ENCODE peak calls at places on chromosomes 4 and X, in five cellular contexts. O is K562, V is HepG2, U is A549, T is H1. H is an unnamed sample.

GRCh38 chrX:101617211-101618191 is at the start of gene ARMCX6:
- DNase-seq in T (no peak), V (peak), O (peak), U (peak), H (peak)

GRCh38 chr4:151730003-151730559 is 30.7 kb downstream of the GATB start:
- DNase-seq in V (no peak), U (peak), T (no peak), O (no peak), H (no peak)

GRCh38 chr4:158055668-158056067 is 117.2 kb downstream of the GASK1B start:
- DNase-seq in O (no peak), V (no peak), U (no peak), T (no peak), H (no peak)

GRCh38 chr4:138938371-138938699 is 77.2 kb upstream of the NOCT start:
- DNase-seq in O (no peak), V (peak), T (no peak), U (peak), H (peak)

GRCh38 chr4:74738756-74739155 is 55.6 kb downstream of the BTC start:
- DNase-seq in O (no peak), U (no peak), T (no peak), V (no peak), H (no peak)

GRCh38 chrX:109967151-109967550 is 35.8 kb upstream of the TMEM164 start:
- DNase-seq in V (no peak), U (no peak), O (no peak), T (no peak), H (peak)

GRCh38 chr4:84632092-84632491 is 49.2 kb downstream of the CDS1 start:
- DNase-seq in V (no peak), T (no peak), U (no peak), O (no peak), H (peak)

GRCh38 chr4:122914292-122914904 is 8.0 kb downstream of the NUDT6 start:
- DNase-seq in T (no peak), O (no peak), V (peak), U (peak), H (peak)

GRCh38 chr4:152628128-152628527 is 51.7 kb downstream of the TMEM154 start:
- DNase-seq in O (no peak), V (no peak), T (no peak), U (no peak), H (no peak)

GRCh38 chr4:171650543-171650942 is 162.7 kb upstream of the GALNTL6 start:
- DNase-seq in O (no peak), V (peak), U (no peak), T (no peak), H (no peak)

GRCh38 chrX:105975382-105975781 is 63.1 kb downstream of the SERPINA7 start:
- DNase-seq in U (peak), O (no peak), V (peak), T (no peak), H (peak)

GRCh38 chr4:649751-650310 is 24.2 kb downstream of the ATP5ME start:
- DNase-seq in V (no peak), T (no peak), U (no peak), O (no peak), H (no peak)

GRCh38 chrX:107773206-107773605 is 2.4 kb downstream of the TSC22D3 start:
- DNase-seq in U (no peak), O (no peak), V (no peak), T (no peak), H (no peak)

GRCh38 chrX:130079824-130080406 is 30.4 kb downstream of the ELF4 start:
- DNase-seq in V (peak), O (peak), U (peak), T (no peak), H (peak)

GRCh38 chr4:120105472-120105871 is 38.8 kb upstream of the MAD2L1 start:
- DNase-seq in T (no peak), O (no peak), V (no peak), U (no peak), H (no peak)

GRCh38 chr4:144599621-144600020 is 46.3 kb upstream of the HHIP start:
- DNase-seq in U (no peak), V (no peak), O (no peak), T (no peak), H (peak)

GRCh38 chr4:37780444-37781133 is 45.9 kb upstream of the PGM2 start:
- DNase-seq in V (peak), T (no peak), O (no peak), U (no peak), H (no peak)

GRCh38 chr4:157810137-157810774 is 362.6 kb downstream of the GASK1B start:
- DNase-seq in T (no peak), O (no peak), V (peak), U (no peak), H (no peak)

GRCh38 chrX:130125090-130125489 is 14.8 kb upstream of the ELF4 start:
- DNase-seq in T (no peak), U (no peak), V (no peak), O (no peak), H (no peak)

GRCh38 chrX:70301716-70302115 is 11.8 kb downstream of the KIF4A start:
- DNase-seq in V (no peak), O (no peak), U (no peak), T (no peak), H (peak)

GRCh38 chr4:9983211-9983610 is 38.1 kb downstream of the SLC2A9 start:
- DNase-seq in O (no peak), V (no peak), T (no peak), U (no peak), H (no peak)

GRCh38 chr4:184649026-184649970 is at the start of the genes CASP3 and PRIMPOL:
- DNase-seq in T (peak), U (peak), O (peak), V (peak), H (peak)

GRCh38 chr4:170872794-170873193 is 783.0 kb upstream of the AADAT start:
- DNase-seq in V (no peak), T (no peak), O (no peak), U (no peak), H (no peak)

GRCh38 chrX:121308276-121308805 is 260.9 kb downstream of the GLUD2 start:
- DNase-seq in O (peak), U (peak), T (no peak), V (peak), H (no peak)

GRCh38 chr4:16608123-16608522 is 290.3 kb downstream of the LDB2 start:
- DNase-seq in U (no peak), O (no peak), T (no peak), V (no peak), H (peak)

GRCh38 chr4:184282251-184282713 is 64.6 kb upstream of the ENPP6 start:
- DNase-seq in V (peak), O (no peak), U (no peak), T (no peak), H (no peak)

GRCh38 chrX:136097871-136098805 is 49.2 kb upstream of the FHL1 start:
- DNase-seq in T (peak), V (no peak), U (no peak), O (peak), H (no peak)

GRCh38 chr4:107034091-107034698 is 1.9 kb downstream of the DKK2 start:
- DNase-seq in U (peak), O (no peak), T (no peak), V (peak), H (no peak)

GRCh38 chr4:7815562-7815961 is 124.1 kb downstream of the AFAP1 start:
- DNase-seq in V (no peak), T (no peak), U (peak), O (no peak), H (peak)

GRCh38 chrX:120367390-120368100 is 5.7 kb downstream of the ATP1B4 start:
- DNase-seq in O (no peak), U (no peak), V (no peak), T (no peak), H (no peak)

GRCh38 chrX:614136-614535 is 16.5 kb upstream of the SHOX start:
- DNase-seq in T (no peak), V (no peak), O (no peak), U (no peak), H (no peak)

GRCh38 chr4:38313175-38313574 is 350.8 kb upstream of the KLF3 start:
- DNase-seq in T (no peak), V (no peak), O (no peak), U (no peak), H (no peak)

GRCh38 chr4:40916880-40917279 is 167.1 kb downstream of the NSUN7 start:
- DNase-seq in O (peak), U (peak), V (peak), T (peak), H (no peak)

DNA sequence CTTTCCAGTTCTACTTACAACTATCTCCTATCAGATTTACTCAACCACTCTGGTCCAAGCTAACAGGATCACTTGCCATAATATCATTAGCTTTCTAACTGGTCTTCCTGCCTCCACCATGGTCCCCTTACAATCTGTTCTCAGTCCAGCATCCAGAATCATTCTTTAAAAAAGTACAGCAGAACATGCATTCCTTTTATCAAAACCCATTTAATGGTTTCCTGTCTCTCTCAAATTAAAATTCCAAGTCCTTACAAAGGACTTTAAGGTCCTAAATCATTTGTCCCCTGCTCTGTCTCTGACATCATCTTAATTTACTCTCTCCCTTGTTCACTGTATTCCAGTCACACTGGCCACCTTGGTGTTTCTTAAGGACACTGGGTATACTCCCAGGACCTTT is 104.6 kb downstream of the REELD1 start:
- DNase-seq in U (no peak), O (no peak), T (no peak), V (no peak), H (no peak)
- TF ChIP-seq MAFK in U (no peak), O (no peak), T (no peak), V (no peak), H (no peak)

GRCh38 chr4:176587920-176588319 is 204.8 kb downstream of the VEGFC start:
- DNase-seq in V (no peak), T (no peak), U (no peak), O (no peak), H (peak)
- TF ChIP-seq MAFK in V (no peak), T (no peak), U (no peak), O (no peak), H (no peak)

DNA sequence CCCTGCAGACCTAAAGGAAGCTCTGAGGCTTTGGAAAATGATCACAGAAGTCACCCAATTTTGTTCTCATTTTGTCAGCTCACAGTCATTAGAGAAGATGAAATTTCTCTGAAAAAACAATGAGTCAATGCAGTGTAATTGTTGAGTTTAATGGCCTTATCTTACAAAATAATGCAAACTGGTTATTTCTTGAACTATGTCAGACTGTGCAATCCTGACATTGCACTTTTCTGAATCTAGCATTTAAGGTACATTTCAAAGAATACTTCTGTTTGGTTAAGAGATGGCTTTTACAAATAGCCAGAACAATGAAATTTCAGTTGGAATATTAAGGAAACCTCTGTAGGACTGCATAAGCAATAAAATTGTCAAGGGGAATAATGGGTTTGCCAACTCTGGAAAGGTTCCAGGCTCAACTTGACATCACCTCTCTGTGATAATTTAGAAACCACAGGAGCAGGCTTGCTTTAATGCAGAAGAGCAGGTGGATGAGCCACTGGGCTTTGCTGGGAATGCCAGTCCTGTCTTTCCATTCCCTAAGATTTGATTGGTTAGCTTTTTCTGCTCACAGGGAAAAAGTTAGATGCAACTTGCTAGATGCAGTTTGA is 222.8 kb downstream of the FRMPD4 start:
- DNase-seq in T (no peak), O (no peak), V (no peak), U (peak), H (peak)
- TF ChIP-seq MAFK in T (no peak), O (no peak), V (no peak), U (peak), H (peak)

GRCh38 chr4:110586137-110586850 is 36.6 kb downstream of the PITX2 start:
- DNase-seq in V (no peak), U (peak), O (no peak), T (no peak), H (peak)
- TF ChIP-seq MAFK in V (no peak), U (no peak), O (no peak), T (no peak), H (no peak)

DNA sequence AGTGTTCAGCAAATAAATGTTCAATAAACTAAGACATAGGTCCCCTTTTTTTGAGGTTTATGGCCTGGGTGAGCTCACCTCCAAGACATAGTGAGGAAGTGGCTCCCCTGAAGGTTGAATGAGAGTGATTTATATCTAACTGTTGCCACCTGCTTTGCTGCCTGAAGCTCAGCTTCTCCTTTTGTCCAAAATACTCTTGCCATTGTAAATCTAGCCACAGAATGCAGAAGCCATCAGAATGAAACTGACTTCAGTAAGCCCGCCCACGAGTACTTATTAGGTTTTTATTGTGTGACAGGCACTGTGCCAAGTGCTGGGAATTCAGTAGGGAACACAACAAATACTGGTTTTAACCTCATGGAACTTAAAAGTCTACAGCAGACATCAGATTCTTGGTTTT is 18.0 kb downstream of the SPINK2 start:
- DNase-seq in V (no peak), T (no peak), O (no peak), U (no peak), H (no peak)
- TF ChIP-seq MAFK in V (no peak), T (no peak), O (no peak), U (no peak), H (no peak)

GRCh38 chr4:177369372-177369771 is 59.7 kb downstream of the NEIL3 start:
- DNase-seq in V (no peak), T (no peak), O (no peak), U (no peak), H (peak)
- TF ChIP-seq MAFK in V (no peak), T (no peak), O (no peak), U (no peak), H (peak)

GRCh38 chrX:9312922-9313867 is 151.7 kb upstream of the TBL1X start:
- DNase-seq in U (peak), V (peak), O (peak), T (no peak), H (no peak)
- TF ChIP-seq MAFK in U (no peak), V (no peak), O (no peak), T (no peak), H (no peak)

GRCh38 chr4:87118421-87118820 is 102.0 kb downstream of the KLHL8 start:
- DNase-seq in U (no peak), V (no peak), O (no peak), T (no peak), H (no peak)

GRCh38 chr4:87117051-87117729 is 103.2 kb downstream of the KLHL8 start:
- DNase-seq in O (no peak), T (no peak), V (peak), U (no peak), H (no peak)

GRCh38 chr4:87118826-87119225 is 101.6 kb downstream of the KLHL8 start:
- DNase-seq in U (peak), O (no peak), V (no peak), T (no peak), H (peak)

GRCh38 chr4:87116230-87116629 is 104.2 kb downstream of the KLHL8 start:
- DNase-seq in O (no peak), U (no peak), T (no peak), V (no peak), H (no peak)

GRCh38 chr4:87117730-87118075 is 102.7 kb downstream of the KLHL8 start:
- DNase-seq in O (no peak), V (no peak), U (no peak), T (no peak), H (no peak)
- TF ChIP-seq MAFK in O (no peak), V (no peak), U (no peak), T (no peak), H (no peak)

GRCh38 chr4:95957054-95957453 is 117.2 kb downstream of the PDHA2 start:
- DNase-seq in V (no peak), U (no peak), T (no peak), O (no peak), H (no peak)
- TF ChIP-seq MAFK in V (no peak), U (no peak), T (no peak), O (no peak), H (no peak)